ENCODE peak calls at places on chromosomes 7 and 10, in ten cellular contexts. W, D, I, C, A, U, J, N, G and R are unnamed samples. For H3K27me3 and H3K36me3, the result is how much of the 10 kb centered on the place peaks cover.

GRCh38 chr7:53397911-53398310 is 362.5 kb downstream of the POM121L12 start:
- DNase-seq in W (no peak), D (no peak), I (no peak), C (no peak), A (no peak), U (no peak), J (no peak), N (no peak), G (no peak), R (no peak)

GRCh38 chr10:30284860-30285594 is 64.1 kb downstream of the MTPAP start:
- DNase-seq in W (no peak), D (no peak), I (no peak), C (no peak), A (no peak), U (no peak), J (no peak), N (peak), G (no peak), R (no peak)

GRCh38 chr7:74379938-74380337 is 73.8 kb upstream of the GTF2IRD1 start:
- DNase-seq in W (no peak), D (no peak), I (peak), C (no peak), A (no peak), U (peak), J (peak), N (no peak), G (no peak), R (no peak)

GRCh38 chr7:151308256-151308655 is 33.4 kb upstream of the NUB1 start:
- DNase-seq in W (no peak), D (no peak), I (no peak), C (no peak), A (peak), U (no peak), J (no peak), N (no peak), G (no peak), R (no peak)

GRCh38 chr7:958221-959200 is 4.0 kb upstream of the ADAP1 start:
- DNase-seq in W (no peak), D (no peak), I (peak), C (peak), A (no peak), U (no peak), J (no peak), N (no peak), G (no peak), R (no peak)

GRCh38 chr7:158992759-158993158 is 136.4 kb downstream of the DYNC2I1 start:
- DNase-seq in W (no peak), D (no peak), I (no peak), C (peak), A (no peak), U (no peak), J (no peak), N (no peak), G (no peak), R (no peak)

GRCh38 chr10:100345570-100346330 is 1.3 kb upstream of the SCD start:
- DNase-seq in W (peak), D (no peak), I (no peak), C (peak), A (no peak), U (no peak), J (no peak), N (peak), G (no peak), R (no peak)

GRCh38 chr10:101780818-101781654 is 2.2 kb downstream of the NPM3 start:
- DNase-seq in W (no peak), D (peak), I (peak), C (peak), A (peak), U (peak), J (peak), N (peak), G (peak), R (peak)

GRCh38 chr10:12097791-12098190 is 29.0 kb downstream of the DHTKD1 start:
- DNase-seq in W (no peak), D (no peak), I (no peak), C (no peak), A (no peak), U (no peak), J (no peak), N (peak), G (no peak), R (no peak)

GRCh38 chr7:16755397-16755796 is 1.8 kb downstream of the TSPAN13 start:
- DNase-seq in W (peak), D (no peak), I (no peak), C (no peak), A (no peak), U (no peak), J (no peak), N (peak), G (no peak), R (no peak)

GRCh38 chr10:69497235-69497561 is 45.9 kb downstream of the TSPAN15 start:
- DNase-seq in W (no peak), D (no peak), I (no peak), C (no peak), A (no peak), U (no peak), J (no peak), N (no peak), G (no peak), R (peak)

GRCh38 chr7:113085781-113086390 is 741 bp downstream of the GPR85 start:
- DNase-seq in W (no peak), D (no peak), I (no peak), C (peak), A (no peak), U (no peak), J (peak), N (peak), G (no peak), R (no peak)

GRCh38 chr10:6027929-6028328 is 34.2 kb downstream of the IL2RA start:
- DNase-seq in W (no peak), D (no peak), I (no peak), C (no peak), A (no peak), U (peak), J (no peak), N (no peak), G (no peak), R (no peak)

GRCh38 chr7:93092757-93093370 is 24.9 kb downstream of the SAMD9 start:
- DNase-seq in W (no peak), D (no peak), I (no peak), C (peak), A (no peak), U (no peak), J (no peak), N (peak), G (no peak), R (peak)

GRCh38 chr7:35725280-35725680 is 30.3 kb upstream of the HERPUD2 start:
- DNase-seq in W (no peak), D (no peak), I (no peak), C (no peak), A (no peak), U (no peak), J (peak), N (no peak), G (no peak), R (no peak)

GRCh38 chr7:41824284-41824683 is 121.4 kb upstream of the INHBA start:
- DNase-seq in W (no peak), D (no peak), I (no peak), C (no peak), A (no peak), U (no peak), J (no peak), N (peak), G (no peak), R (no peak)

DNA sequence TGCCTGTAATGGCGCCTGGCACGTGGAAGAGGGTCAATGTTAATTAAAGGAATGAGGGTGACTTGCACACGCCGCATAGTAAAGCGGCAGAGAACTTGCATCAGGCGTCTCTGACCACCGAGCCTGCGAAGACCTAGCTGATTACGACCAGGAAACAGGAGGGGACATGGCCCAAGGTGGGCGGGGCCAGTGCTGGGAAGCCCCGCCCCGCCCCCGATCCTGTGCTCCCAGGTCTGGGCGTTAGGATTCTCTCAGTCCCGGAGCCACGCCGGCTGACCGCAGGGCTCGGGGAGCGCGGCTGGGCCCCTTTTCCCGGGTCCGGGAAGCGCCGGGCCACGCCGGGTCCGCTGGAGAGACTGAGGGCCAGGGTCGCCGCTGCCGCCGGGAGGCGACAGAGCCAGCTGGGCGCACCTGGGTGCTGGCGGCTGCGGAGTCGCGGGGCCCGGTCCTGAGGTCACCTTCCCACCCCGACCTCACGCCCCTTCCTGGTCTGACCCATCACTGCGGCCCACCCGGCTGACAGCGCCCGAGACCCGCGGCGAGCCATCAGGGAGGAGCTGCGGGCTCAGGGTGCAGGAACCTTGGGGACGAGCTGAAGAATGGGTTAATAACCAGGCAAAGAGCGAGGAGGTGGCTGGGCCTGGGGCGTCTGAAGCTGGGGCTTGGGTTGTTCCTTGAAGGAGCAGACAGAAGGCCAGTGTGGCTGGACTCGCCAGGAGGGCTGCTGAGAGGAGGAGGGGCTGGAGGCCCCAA is 23.0 kb upstream of the GRID1 start:
- DNase-seq in W (no peak), D (no peak), I (no peak), C (peak), A (peak), U (no peak), J (peak), N (no peak), G (peak), R (no peak)
- H3K4me3 ChIP-seq in W (no peak), D (no peak), I (no peak), C (peak), A (peak), U (peak), J (no peak), N (no peak), G (peak), R (no peak)

GRCh38 chr7:6616854-6617643 is 1.6 kb downstream of the ZNF853 start:
- DNase-seq in W (no peak), D (no peak), I (no peak), C (no peak), A (no peak), U (no peak), J (no peak), N (no peak), G (no peak), R (no peak)

GRCh38 chr7:6612819-6613218 is 2.6 kb upstream of the ZNF853 start:
- DNase-seq in W (no peak), D (no peak), I (no peak), C (no peak), A (no peak), U (no peak), J (no peak), N (no peak), G (no peak), R (no peak)

GRCh38 chr7:6613706-6614105 is 1.7 kb upstream of the ZNF853 start:
- DNase-seq in W (peak), D (no peak), I (no peak), C (no peak), A (no peak), U (no peak), J (no peak), N (no peak), G (no peak), R (peak)

GRCh38 chr7:6615853-6616555 is 594 bp downstream of the ZNF853 start:
- DNase-seq in W (peak), D (no peak), I (peak), C (peak), A (no peak), U (no peak), J (no peak), N (peak), G (no peak), R (no peak)

GRCh38 chr7:6614941-6615737 is at the start of gene ZNF853:
- DNase-seq in W (no peak), D (peak), I (no peak), C (peak), A (no peak), U (no peak), J (no peak), N (peak), G (no peak), R (no peak)
- H3K27me3 ChIP-seq in W (under half), D (under half), I (under half), C (under half), A (under half), U (under half), J (under half), N (under half), G (under half), R (under half)

GRCh38 chr7:54921116-54921515 is 97.7 kb upstream of the EGFR start:
- DNase-seq in W (no peak), D (no peak), I (no peak), C (no peak), A (no peak), U (no peak), J (no peak), N (no peak), G (no peak), R (no peak)
- H3K36me3 ChIP-seq in W (under half), D (under half), I (under half), C (under half), A (under half), U (under half), J (under half), N (under half), G (under half), R (under half)

GRCh38 chr7:19773361-19773760 is at the start of gene TMEM196:
- DNase-seq in W (no peak), D (no peak), I (peak), C (peak), A (no peak), U (no peak), J (no peak), N (no peak), G (no peak), R (no peak)
- H3K4me3 ChIP-seq in W (no peak), D (peak), I (no peak), C (peak), A (peak), U (no peak), J (no peak), N (no peak), G (peak), R (peak)

DNA sequence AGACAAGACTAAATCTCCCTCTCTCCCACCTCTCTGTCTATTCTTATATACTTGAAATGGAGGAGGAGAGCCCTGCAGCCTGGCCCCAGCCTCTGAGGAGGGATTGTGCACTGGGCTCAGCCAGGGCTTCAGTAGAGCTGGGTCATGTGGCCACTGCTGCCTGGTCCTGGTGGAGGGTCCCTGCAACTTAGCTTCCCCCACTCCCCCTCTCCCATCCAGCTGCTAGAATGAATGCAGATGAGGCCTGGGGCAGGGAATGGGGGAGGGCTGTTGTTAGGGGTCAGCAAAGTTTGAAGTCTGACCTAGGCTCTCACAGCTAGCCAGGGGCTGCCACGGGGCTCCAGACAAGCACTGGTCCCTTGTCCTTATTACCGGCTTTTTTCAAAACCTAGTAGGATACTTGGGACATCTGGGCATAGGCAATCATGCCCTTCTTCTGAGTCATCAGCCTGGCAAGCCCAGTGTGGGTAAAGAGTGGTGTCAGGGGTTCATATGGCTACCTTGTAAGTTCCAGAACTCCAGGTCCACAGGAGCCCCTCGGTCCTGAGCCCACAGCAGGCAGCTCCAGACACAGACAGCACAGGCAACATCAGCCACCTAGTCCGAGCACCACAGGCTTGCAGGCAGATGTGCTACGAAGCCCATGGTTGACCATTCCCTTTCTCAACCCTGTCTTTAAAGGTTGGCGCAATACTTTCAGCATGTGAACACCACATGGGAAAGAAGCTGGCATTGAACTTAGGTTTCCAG is 12.8 kb upstream of the CXCL12 start:
- DNase-seq in W (no peak), D (no peak), I (no peak), C (no peak), A (peak), U (no peak), J (no peak), N (no peak), G (no peak), R (no peak)
- H3K27me3 ChIP-seq in W (half or more), D (under half), I (under half), C (under half), A (under half), U (under half), J (under half), N (under half), G (under half), R (under half)

DNA sequence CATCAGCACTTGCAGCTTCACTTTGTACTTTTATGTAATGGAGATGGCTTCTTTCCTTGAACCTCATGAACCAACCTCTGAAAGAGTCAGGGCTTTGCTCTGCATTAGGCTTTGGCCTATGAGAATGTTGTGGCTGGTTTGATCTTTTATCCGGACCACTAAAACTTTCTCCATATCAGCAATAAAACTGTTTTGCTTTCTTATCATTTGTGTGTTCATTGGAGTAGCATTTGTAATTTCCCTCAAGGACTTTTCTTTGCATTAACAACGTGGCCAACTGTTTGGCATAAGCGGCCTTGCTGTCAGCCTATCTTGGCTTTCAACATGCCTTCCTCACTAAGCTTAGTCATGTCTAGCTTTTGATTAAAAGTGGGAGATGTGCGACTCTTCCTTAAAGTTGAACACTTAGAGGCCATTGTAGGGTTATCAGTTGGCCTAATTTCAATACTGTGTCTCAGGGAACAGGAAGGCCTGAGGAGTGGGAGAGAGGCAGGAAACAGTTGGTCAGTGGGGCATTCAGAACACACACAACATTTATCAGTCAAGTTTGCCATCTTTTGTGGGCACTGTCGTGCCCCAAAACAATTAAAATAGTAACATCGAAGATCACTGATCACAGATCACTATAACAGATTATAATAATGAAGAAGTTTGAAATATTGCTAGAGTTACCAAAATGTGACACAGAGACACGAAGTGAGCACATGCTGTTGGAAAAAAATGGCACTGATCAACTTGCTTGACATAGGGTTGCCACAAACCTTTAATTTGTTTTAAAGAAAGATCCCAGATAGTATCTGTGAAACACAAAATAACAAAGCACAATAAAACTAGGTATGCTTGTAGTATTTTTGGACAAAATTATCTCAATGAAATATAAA is 64.7 kb downstream of the NRF1 start:
- DNase-seq in W (no peak), D (no peak), I (no peak), C (no peak), A (no peak), U (no peak), J (no peak), N (no peak), G (no peak), R (no peak)
- H3K36me3 ChIP-seq in W (under half), D (under half), I (half or more), C (under half), A (under half), U (under half), J (under half), N (under half), G (under half), R (under half)

GRCh38 chr10:79397575-79398303 is 47.7 kb downstream of the ZCCHC24 start:
- DNase-seq in W (no peak), D (no peak), I (peak), C (no peak), A (no peak), U (no peak), J (no peak), N (peak), G (peak), R (no peak)

GRCh38 chr10:79394631-79395030 is 47.4 kb downstream of the PPIF start:
- DNase-seq in W (no peak), D (no peak), I (peak), C (no peak), A (no peak), U (no peak), J (no peak), N (no peak), G (no peak), R (no peak)

GRCh38 chr10:79398642-79399041 is 46.8 kb downstream of the ZCCHC24 start:
- DNase-seq in W (no peak), D (no peak), I (peak), C (no peak), A (no peak), U (no peak), J (no peak), N (no peak), G (no peak), R (no peak)

GRCh38 chr10:79397051-79397450 is 48.4 kb downstream of the ZCCHC24 start:
- DNase-seq in W (no peak), D (no peak), I (peak), C (no peak), A (no peak), U (no peak), J (no peak), N (no peak), G (no peak), R (no peak)

DNA sequence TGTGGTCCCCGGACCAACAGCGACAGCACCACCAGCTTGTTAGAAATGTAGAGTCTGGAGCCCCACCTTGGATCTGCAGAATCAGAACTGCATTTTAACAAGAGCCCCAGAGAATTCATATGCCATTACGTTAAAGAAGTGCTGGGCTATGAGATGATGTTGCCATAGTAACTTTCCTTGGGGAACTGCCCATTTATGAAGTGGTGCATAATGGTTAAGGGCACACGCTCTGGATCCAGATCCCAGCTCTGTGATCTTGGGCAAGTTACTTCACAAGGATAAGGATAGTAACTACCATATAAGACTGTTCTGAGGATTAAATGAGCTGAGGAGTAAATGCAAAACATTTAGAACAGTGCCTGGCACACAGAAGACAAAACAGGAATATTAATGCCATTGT is 48.8 kb downstream of the ZCCHC24 start:
- DNase-seq in W (no peak), D (no peak), I (peak), C (no peak), A (no peak), U (no peak), J (no peak), N (no peak), G (no peak), R (no peak)
- H3K4me3 ChIP-seq in W (no peak), D (no peak), I (no peak), C (no peak), A (no peak), U (no peak), J (no peak), N (no peak), G (no peak), R (no peak)

GRCh38 chr7:44608916-44609648 is 2.7 kb downstream of the OGDH start:
- DNase-seq in W (no peak), D (no peak), I (no peak), C (peak), A (no peak), U (no peak), J (no peak), N (peak), G (no peak), R (no peak)
- H3K27me3 ChIP-seq in W (under half), D (under half), I (under half), C (under half), A (under half), U (under half), J (under half), N (under half), G (under half), R (under half)

GRCh38 chr10:361203-362135 is 226.2 kb downstream of the ZMYND11 start:
- DNase-seq in W (no peak), D (no peak), I (no peak), C (peak), A (no peak), U (no peak), J (no peak), N (no peak), G (no peak), R (no peak)

GRCh38 chr10:360653-361052 is 225.4 kb downstream of the ZMYND11 start:
- DNase-seq in W (no peak), D (no peak), I (no peak), C (no peak), A (no peak), U (no peak), J (no peak), N (no peak), G (no peak), R (peak)

GRCh38 chr10:366186-366585 is 230.9 kb downstream of the ZMYND11 start:
- DNase-seq in W (no peak), D (no peak), I (no peak), C (no peak), A (no peak), U (no peak), J (no peak), N (no peak), G (no peak), R (no peak)

GRCh38 chr10:363152-363551 is 227.9 kb downstream of the ZMYND11 start:
- DNase-seq in W (no peak), D (no peak), I (no peak), C (no peak), A (no peak), U (no peak), J (no peak), N (no peak), G (no peak), R (no peak)

GRCh38 chr10:364267-364775 is 229.1 kb downstream of the ZMYND11 start:
- DNase-seq in W (no peak), D (no peak), I (no peak), C (no peak), A (no peak), U (no peak), J (no peak), N (no peak), G (no peak), R (no peak)
- H3K36me3 ChIP-seq in W (under half), D (under half), I (half or more), C (under half), A (half or more), U (under half), J (under half), N (under half), G (under half), R (under half)